ENCODE peak calls at places on chromosomes 1 and 21, in four cellular contexts. Q, X, O and G are unnamed samples.

GRCh38 chr1:27600500-27601175 is 3.3 kb downstream of the AHDC1 start:
- DNase-seq in Q (no peak), X (peak), O (peak), G (no peak)

GRCh38 chr1:63148825-63149645 is 173.3 kb upstream of the FOXD3 start:
- DNase-seq in Q (peak), X (peak), O (peak), G (peak)

GRCh38 chr1:225896937-225897549 is 8.1 kb upstream of the LEFTY1 start:
- DNase-seq in Q (no peak), X (peak), O (no peak), G (peak)

GRCh38 chr1:10152709-10153284 is 57.6 kb upstream of the KIF1B start:
- DNase-seq in Q (peak), X (peak), O (peak), G (peak)

GRCh38 chr1:233490488-233490887 is 123.4 kb upstream of the KCNK1 start:
- DNase-seq in Q (no peak), X (no peak), O (no peak), G (no peak)

GRCh38 chr21:28132713-28133112 is 860.0 kb downstream of the LTN1 start:
- DNase-seq in Q (no peak), X (peak), O (no peak), G (no peak)

GRCh38 chr1:234478152-234478480 is 863 bp downstream of the TARBP1 start:
- DNase-seq in Q (peak), X (peak), O (no peak), G (peak)

GRCh38 chr1:153355445-153356071 is 2.1 kb upstream of the S100A9 start:
- DNase-seq in Q (peak), X (peak), O (peak), G (peak)

GRCh38 chr1:41775961-41776585 is 142.6 kb downstream of the HIVEP3 start:
- DNase-seq in Q (no peak), X (no peak), O (no peak), G (no peak)

GRCh38 chr21:39097981-39098380 is 85.3 kb downstream of the PSMG1 start:
- DNase-seq in Q (no peak), X (no peak), O (no peak), G (no peak)

GRCh38 chr1:44810101-44810761 is 1.9 kb downstream of the BTBD19 start:
- DNase-seq in Q (no peak), X (no peak), O (no peak), G (peak)

GRCh38 chr21:40349591-40349990 is 482.4 kb downstream of the PCP4 start:
- DNase-seq in Q (no peak), X (no peak), O (no peak), G (no peak)

GRCh38 chr21:15293251-15293650 is 228.5 kb upstream of the NRIP1 start:
- DNase-seq in Q (no peak), X (peak), O (no peak), G (no peak)

GRCh38 chr21:41805038-41805437 is 38.2 kb upstream of the RIPK4 start:
- DNase-seq in Q (no peak), X (no peak), O (no peak), G (no peak)

GRCh38 chr1:7641587-7642417 is 129.3 kb upstream of the VAMP3 start:
- DNase-seq in Q (peak), X (no peak), O (peak), G (no peak)

GRCh38 chr21:44572959-44573583 is 458 bp upstream of the KRTAP10-4 start:
- DNase-seq in Q (no peak), X (peak), O (no peak), G (no peak)

GRCh38 chr1:161198877-161199431 is at the start of gene ADAMTS4:
- DNase-seq in Q (peak), X (peak), O (no peak), G (no peak)

GRCh38 chr21:45154511-45155508 is 80.4 kb downstream of the ADARB1 start:
- DNase-seq in Q (no peak), X (peak), O (no peak), G (peak)

GRCh38 chr1:192794768-192795035 is 14.1 kb upstream of the RGS2 start:
- DNase-seq in Q (no peak), X (no peak), O (no peak), G (no peak)

GRCh38 chr1:117895482-117896114 is 33.8 kb downstream of the GDAP2 start:
- DNase-seq in Q (peak), X (peak), O (peak), G (peak)

GRCh38 chr1:21385022-21385421 is 54.9 kb upstream of the NBPF3 start:
- DNase-seq in Q (peak), X (no peak), O (no peak), G (no peak)

GRCh38 chr1:231041705-231042261 is 1.7 kb upstream of the FAM89A start:
- DNase-seq in Q (no peak), X (no peak), O (no peak), G (peak)

GRCh38 chr1:50527249-50527986 is 104.2 kb upstream of the DMRTA2 start:
- DNase-seq in Q (no peak), X (no peak), O (no peak), G (no peak)

GRCh38 chr1:31664528-31664927 is 19.9 kb upstream of the PEF1 start:
- DNase-seq in Q (no peak), X (no peak), O (no peak), G (no peak)

GRCh38 chr1:21335750-21336168 is 45.5 kb upstream of the ECE1 start:
- DNase-seq in Q (no peak), X (no peak), O (no peak), G (no peak)

GRCh38 chr1:56473582-56474270 is 105.6 kb downstream of the PLPP3 start:
- DNase-seq in Q (no peak), X (peak), O (no peak), G (no peak)

GRCh38 chr1:55483523-55483922 is 268.4 kb upstream of the USP24 start:
- DNase-seq in Q (no peak), X (no peak), O (no peak), G (no peak)

GRCh38 chr1:152436593-152437338 is 22.7 kb upstream of the CRNN start:
- DNase-seq in Q (no peak), X (no peak), O (no peak), G (no peak)

GRCh38 chr1:85343612-85344255 is 67.3 kb upstream of the BCL10 start:
- DNase-seq in Q (no peak), X (peak), O (no peak), G (no peak)

GRCh38 chr1:109438798-109439297 is 12.6 kb upstream of the PSMA5 start:
- DNase-seq in Q (no peak), X (peak), O (no peak), G (peak)

GRCh38 chr1:165900576-165901380 is 73.4 kb downstream of the UCK2 start:
- DNase-seq in Q (no peak), X (no peak), O (peak), G (no peak)

GRCh38 chr1:62689524-62689923 is 1.3 kb upstream of the DOCK7 start:
- DNase-seq in Q (no peak), X (peak), O (no peak), G (no peak)

GRCh38 chr1:71080178-71080781 is 555 bp downstream of the ZRANB2 start:
- DNase-seq in Q (no peak), X (peak), O (peak), G (peak)

GRCh38 chr21:42554251-42554937 is 40.7 kb downstream of the SLC37A1 start:
- DNase-seq in Q (peak), X (no peak), O (no peak), G (no peak)

GRCh38 chr1:31628931-31629582 is 11.6 kb downstream of the HCRTR1 start:
- DNase-seq in Q (no peak), X (no peak), O (no peak), G (no peak)

GRCh38 chr1:243850013-243850367 is at the start of gene AKT3:
- DNase-seq in Q (peak), X (no peak), O (peak), G (no peak)

GRCh38 chr1:29260531-29260930 is 24.2 kb downstream of the PTPRU start:
- DNase-seq in Q (no peak), X (no peak), O (no peak), G (no peak)

GRCh38 chr1:29259802-29260441 is 23.6 kb downstream of the PTPRU start:
- DNase-seq in Q (no peak), X (no peak), O (peak), G (peak)

GRCh38 chr1:29258189-29258973 is 22.1 kb downstream of the PTPRU start:
- DNase-seq in Q (no peak), X (no peak), O (no peak), G (no peak)

GRCh38 chr1:29256979-29257804 is 20.9 kb downstream of the PTPRU start:
- DNase-seq in Q (peak), X (no peak), O (peak), G (no peak)

GRCh38 chr1:29258974-29259801 is 22.9 kb downstream of the PTPRU start:
- DNase-seq in Q (no peak), X (no peak), O (peak), G (peak)
- TF ChIP-seq CTCF in Q (no peak), X (no peak), O (no peak), G (no peak)

GRCh38 chr1:169295425-169295824 is 72.2 kb downstream of the NME7 start:
- DNase-seq in Q (no peak), X (no peak), O (no peak), G (no peak)

GRCh38 chr1:169300854-169301253 is 66.7 kb downstream of the NME7 start:
- DNase-seq in Q (no peak), X (peak), O (no peak), G (no peak)

GRCh38 chr1:169295846-169296245 is 71.8 kb downstream of the NME7 start:
- DNase-seq in Q (no peak), X (no peak), O (no peak), G (no peak)
- TF ChIP-seq CTCF in Q (no peak), X (no peak), O (no peak), G (no peak)

GRCh38 chr1:29416825-29417557 is 180.7 kb downstream of the PTPRU start:
- DNase-seq in Q (no peak), X (no peak), O (no peak), G (no peak)

GRCh38 chr1:29417558-29417858 is 181.2 kb downstream of the PTPRU start:
- DNase-seq in Q (no peak), X (no peak), O (no peak), G (no peak)

GRCh38 chr1:29415861-29416260 is 179.5 kb downstream of the PTPRU start:
- DNase-seq in Q (no peak), X (no peak), O (no peak), G (no peak)

GRCh38 chr1:29415156-29415830 is 179.0 kb downstream of the PTPRU start:
- DNase-seq in Q (peak), X (no peak), O (no peak), G (no peak)

GRCh38 chr1:29416267-29416666 is 179.9 kb downstream of the PTPRU start:
- DNase-seq in Q (no peak), X (no peak), O (no peak), G (no peak)
- TF ChIP-seq CTCF in Q (peak), X (no peak), O (no peak), G (no peak)

GRCh38 chr1:101109791-101110190 is 84.2 kb upstream of the DPH5 start:
- DNase-seq in Q (no peak), X (no peak), O (no peak), G (no peak)

GRCh38 chr1:101111461-101111860 is 85.9 kb upstream of the DPH5 start:
- DNase-seq in Q (no peak), X (no peak), O (no peak), G (no peak)

GRCh38 chr1:101115112-101115511 is 89.5 kb upstream of the DPH5 start:
- DNase-seq in Q (no peak), X (no peak), O (no peak), G (no peak)

GRCh38 chr1:101108123-101108522 is 82.5 kb upstream of the DPH5 start:
- DNase-seq in Q (no peak), X (no peak), O (no peak), G (peak)

DNA sequence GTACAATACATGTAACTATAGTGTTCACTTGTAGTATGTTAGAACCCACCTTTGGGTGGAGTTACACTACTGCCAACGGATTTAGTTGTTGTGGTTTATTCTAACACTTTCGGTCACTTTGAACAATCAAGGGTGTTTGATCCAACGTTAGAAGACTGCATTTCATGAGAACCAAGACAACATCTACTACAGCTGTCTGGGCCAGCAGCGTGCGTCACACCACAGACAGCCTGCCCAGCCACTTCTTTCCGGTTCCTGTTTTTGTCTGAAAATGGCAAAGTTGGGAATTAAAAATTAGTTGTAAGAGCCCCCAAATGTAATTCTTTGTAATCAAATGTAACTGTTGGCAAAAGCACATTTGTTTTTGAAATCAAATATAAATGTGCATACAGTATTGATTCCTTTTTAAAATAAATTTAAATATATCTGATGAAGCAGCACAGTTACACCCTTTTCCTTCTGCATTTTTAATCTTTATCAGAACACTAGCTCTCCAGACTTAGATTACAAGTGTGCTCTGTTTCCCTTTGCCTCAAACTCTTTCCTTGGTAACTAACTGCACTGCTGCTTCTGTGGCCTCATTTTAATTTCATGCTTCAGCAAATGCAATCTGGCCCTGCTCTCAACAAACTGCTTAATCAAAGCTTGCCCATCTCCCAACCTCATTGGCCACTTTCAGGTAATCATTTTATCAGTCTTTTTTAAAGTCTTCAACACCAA is 86.6 kb upstream of the DPH5 start:
- DNase-seq in Q (no peak), X (no peak), O (no peak), G (peak)
- TF ChIP-seq CTCF in Q (no peak), X (no peak), O (no peak), G (no peak)

DNA sequence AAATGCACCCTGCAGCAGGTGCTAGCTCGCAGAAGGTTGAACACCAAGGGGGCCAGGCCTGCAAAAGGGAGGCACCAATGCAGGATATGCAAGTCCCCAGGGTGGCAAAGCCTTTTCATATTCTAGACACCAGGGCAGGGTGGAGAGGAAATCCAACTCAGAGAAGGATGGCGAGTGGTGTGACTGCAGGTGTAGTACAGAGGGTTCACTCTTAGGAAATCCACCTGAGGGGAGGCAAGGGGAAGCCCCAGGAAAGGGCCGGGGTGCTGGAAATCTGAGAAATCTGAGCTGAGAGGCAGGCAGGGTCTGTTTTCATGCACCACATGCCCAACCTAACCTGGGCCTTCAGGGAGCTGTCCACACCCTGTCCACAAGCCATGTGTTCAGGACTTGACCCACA is 163.2 kb upstream of the CTTNBP2NL start:
- DNase-seq in Q (no peak), X (no peak), O (no peak), G (no peak)
- TF ChIP-seq CTCF in Q (no peak), X (no peak), O (no peak), G (no peak)

GRCh38 chr1:26168410-26169167 is at the start of gene C1orf232:
- DNase-seq in Q (no peak), X (no peak), O (peak), G (no peak)
- TF ChIP-seq CTCF in Q (no peak), X (no peak), O (no peak), G (no peak)

GRCh38 chr1:38500352-38500751 is 359.2 kb downstream of the RRAGC start:
- DNase-seq in Q (peak), X (no peak), O (no peak), G (peak)
- TF ChIP-seq CTCF in Q (peak), X (peak), O (peak), G (peak)